ENCODE peak calls at places on chromosome 21, in ten cellular contexts. O is stimulated activated effector memory CD8-positive, alpha-beta T cell treated with anti-CD3 and anti-CD28 coated beads, Interleukin-12 subunit alpha, Interleukin-12 subunit beta, amount 100 ng/mL, for 72 hours; Q is NCI-H1105 treated with DMSO at 0.1 percent for 48 hours; Z is NCI-H446 treated with DMSO at 0.1 percent for 48 hours; W is neural crest cell; S is skeletal muscle cell; F is brain microvascular endothelial cell; N is activated CD4-positive, alpha-beta T cell treated with anti-CD3 and anti-CD28 coated beads for 24 hours; P is NCI-H187; I is amygdala. A is an unnamed sample.

GRCh38 chr21:42388740-42389448 is 7.0 kb downstream of the TMPRSS3 start:
- DNase-seq in O (no peak), I (no peak), F (no peak), W (no peak), Q (no peak), P (no peak), S (no peak), Z (no peak), N (no peak), A (no peak)

GRCh38 chr21:45021428-45022347 is 52.7 kb upstream of the ADARB1 start:
- DNase-seq in I (no peak), O (no peak), Z (no peak), Q (no peak), N (no peak), S (no peak), P (no peak), W (peak), F (no peak), A (no peak)

GRCh38 chr21:38273745-38274544 is 17.2 kb downstream of the KCNJ15 start:
- DNase-seq in W (no peak), P (no peak), I (no peak), O (no peak), F (no peak), N (no peak), S (no peak), Q (no peak), Z (no peak), A (no peak)

GRCh38 chr21:28396421-28396820 is 596.3 kb downstream of the LTN1 start:
- DNase-seq in Z (no peak), S (no peak), P (no peak), W (no peak), Q (no peak), N (no peak), F (no peak), I (no peak), O (no peak), A (no peak)

GRCh38 chr21:38809170-38809878 is 3.6 kb downstream of the ETS2 start:
- DNase-seq in O (no peak), Z (no peak), N (no peak), F (no peak), S (no peak), Q (no peak), W (no peak), P (no peak), I (no peak), A (no peak)

GRCh38 chr21:10521091-10521598 is at the start of gene TPTE:
- DNase-seq in W (no peak), Z (no peak), Q (peak), S (no peak), O (no peak), N (no peak), P (no peak), F (no peak), I (no peak), A (no peak)

GRCh38 chr21:45427331-45428271 is 22.6 kb downstream of the COL18A1 start:
- DNase-seq in F (peak), N (no peak), W (no peak), P (no peak), S (peak), Z (no peak), I (no peak), Q (no peak), O (no peak), A (no peak)

GRCh38 chr21:28308516-28308915 is 684.2 kb downstream of the LTN1 start:
- DNase-seq in F (no peak), P (no peak), Z (no peak), N (no peak), O (no peak), Q (no peak), W (no peak), S (no peak), I (no peak), A (no peak)

GRCh38 chr21:45996311-45997204 is 15.0 kb downstream of the COL6A1 start:
- DNase-seq in P (no peak), Z (no peak), F (no peak), I (no peak), O (no peak), W (no peak), S (no peak), Q (no peak), N (no peak), A (no peak)

GRCh38 chr21:40386301-40386911 is 460.6 kb downstream of the DSCAM start:
- DNase-seq in Q (no peak), P (peak), S (no peak), F (no peak), O (no peak), N (no peak), W (peak), Z (no peak), I (peak), A (no peak)

GRCh38 chr21:45111703-45112102 is 37.3 kb downstream of the ADARB1 start:
- DNase-seq in Q (peak), S (no peak), I (no peak), F (no peak), Z (no peak), N (no peak), P (peak), W (no peak), O (no peak), A (no peak)

GRCh38 chr21:38234395-38235142 is 22.2 kb upstream of the KCNJ15 start:
- DNase-seq in I (no peak), W (no peak), N (no peak), P (no peak), F (no peak), S (no peak), Z (no peak), Q (no peak), O (no peak), A (no peak)

GRCh38 chr21:34336245-34336644 is 27.6 kb upstream of the KCNE2 start:
- DNase-seq in N (no peak), Q (no peak), S (no peak), W (no peak), F (no peak), P (no peak), I (no peak), Z (no peak), O (no peak), A (no peak)

GRCh38 chr21:44047996-44048560 is 36.0 kb downstream of the TRAPPC10 start:
- DNase-seq in F (no peak), N (no peak), P (no peak), I (no peak), Z (no peak), Q (no peak), O (no peak), W (no peak), S (no peak), A (no peak)

GRCh38 chr21:37783016-37783415 is 133.2 kb downstream of the KCNJ6 start:
- DNase-seq in O (no peak), F (peak), N (no peak), I (no peak), Z (no peak), W (no peak), P (no peak), Q (no peak), S (no peak), A (no peak)

GRCh38 chr21:44618504-44618903 is 6.6 kb downstream of the KRTAP10-8 start:
- DNase-seq in Q (no peak), S (no peak), Z (no peak), N (no peak), O (no peak), I (no peak), F (peak), P (no peak), W (no peak), A (no peak)

GRCh38 chr21:45636459-45636858 is 7.1 kb upstream of the PCBP3 start:
- DNase-seq in F (no peak), S (no peak), N (no peak), P (no peak), O (no peak), W (no peak), I (no peak), Z (no peak), Q (no peak), A (no peak)

GRCh38 chr21:38478782-38479181 is 19.5 kb downstream of the ERG start:
- DNase-seq in S (no peak), W (no peak), Z (no peak), I (no peak), F (peak), Q (no peak), N (no peak), P (no peak), O (no peak), A (no peak)

GRCh38 chr21:46222436-46223116 is 6.0 kb downstream of the LSS start:
- DNase-seq in S (no peak), F (no peak), Q (no peak), N (no peak), I (no peak), P (no peak), Z (no peak), W (no peak), O (no peak), A (no peak)

GRCh38 chr21:18951291-18952038 is 547.9 kb upstream of the TMPRSS15 start:
- DNase-seq in Q (peak), Z (peak), P (no peak), F (no peak), W (peak), O (no peak), S (no peak), I (no peak), N (no peak), A (no peak)

GRCh38 chr21:28193189-28193588 is 799.5 kb downstream of the LTN1 start:
- DNase-seq in P (no peak), F (no peak), Q (no peak), I (no peak), S (no peak), Z (no peak), W (no peak), N (no peak), O (no peak), A (no peak)

GRCh38 chr21:23986987-23987386 is 1620.3 kb downstream of the MRPL39 start:
- DNase-seq in S (no peak), O (no peak), P (no peak), W (no peak), I (no peak), F (no peak), Q (no peak), N (no peak), Z (no peak), A (no peak)

GRCh38 chr21:15986277-15986676 is 256.5 kb downstream of the USP25 start:
- DNase-seq in P (no peak), I (no peak), W (no peak), N (no peak), Q (no peak), F (peak), Z (no peak), O (no peak), S (no peak), A (no peak)

GRCh38 chr21:15029077-15029476 is 35.7 kb downstream of the NRIP1 start:
- DNase-seq in Q (no peak), N (no peak), Z (no peak), F (no peak), I (no peak), P (no peak), W (no peak), S (no peak), O (no peak), A (no peak)

GRCh38 chr21:33348728-33349127 is 24.0 kb downstream of the IFNAR1 start:
- DNase-seq in Z (no peak), P (no peak), O (no peak), F (no peak), N (no peak), Q (no peak), W (no peak), S (no peak), I (no peak), A (no peak)

GRCh38 chr21:37433441-37433840 is 66.9 kb downstream of the DYRK1A start:
- DNase-seq in P (no peak), F (no peak), N (no peak), W (no peak), I (no peak), S (no peak), Z (no peak), Q (no peak), O (no peak), A (no peak)

GRCh38 chr21:34807146-34807880 is 138.5 kb downstream of the CLIC6 start:
- DNase-seq in Z (no peak), F (peak), I (no peak), O (no peak), N (peak), P (no peak), Q (no peak), S (peak), W (no peak), A (peak)

A was measured in NK-92 treated with Interleukin-12 subunit alpha and Interleukin-12 subunit beta, amount 100 ng/mL, for 24 hours.